ENCODE peak calls at places on chromosome 20, in eight cellular contexts. U is NCI-H1105, H is WTC11, M is hypothalamus, P is H4, R is GM12865, B is amniotic stem cell, T is psoas muscle. S is an unnamed sample.

GRCh38 chr20:53829086-53829703 is 235.6 kb upstream of the ZNF217 start:
- DNase-seq in H (no peak), B (peak), M (no peak), U (no peak), T (no peak), P (peak), R (peak), S (no peak)

GRCh38 chr20:62602550-62602949 is 39.8 kb upstream of the SLCO4A1 start:
- DNase-seq in T (peak), P (peak), R (no peak), U (peak), H (no peak), B (no peak), M (no peak), S (no peak)

GRCh38 chr20:20017852-20018245 is 687 bp downstream of the NAA20 start:
- DNase-seq in M (no peak), B (no peak), R (peak), U (no peak), P (no peak), H (no peak), T (no peak), S (peak)

GRCh38 chr20:40497781-40498691 is 191.0 kb downstream of the MAFB start:
- DNase-seq in T (peak), B (no peak), R (peak), P (peak), U (no peak), H (no peak), M (peak), S (no peak)

GRCh38 chr20:63345328-63346100 is 15.6 kb downstream of the CHRNA4 start:
- DNase-seq in B (no peak), M (no peak), T (no peak), R (no peak), P (no peak), H (no peak), U (no peak), S (no peak)

GRCh38 chr20:15515706-15516105 is 1057.5 kb downstream of the KIF16B start:
- DNase-seq in P (no peak), U (no peak), B (no peak), T (no peak), H (no peak), M (no peak), R (no peak), S (no peak)

GRCh38 chr20:32779500-32780215 is 17.5 kb downstream of the DNMT3B start:
- DNase-seq in R (no peak), H (peak), P (no peak), U (no peak), T (no peak), M (no peak), B (no peak), S (no peak)

GRCh38 chr20:52476074-52476751 is 284.6 kb upstream of the ZFP64 start:
- DNase-seq in B (no peak), H (no peak), R (no peak), U (no peak), P (no peak), M (no peak), T (no peak), S (no peak)

GRCh38 chr20:23164176-23164601 is 78.1 kb upstream of the CD93 start:
- DNase-seq in B (no peak), H (no peak), U (no peak), T (no peak), P (no peak), M (no peak), R (no peak), S (no peak)

GRCh38 chr20:48822879-48823385 is 4.9 kb downstream of the PREX1 start:
- DNase-seq in B (no peak), R (peak), U (no peak), H (no peak), P (no peak), T (no peak), M (no peak), S (no peak)

S was measured in NCI-H526 treated with DMSO at 0.1 percent for 48 hours.